ENCODE peak calls at places on chromosome 20, in nine cellular contexts. M, E, Z, L, W, V, T, I and K are unnamed samples.

GRCh38 chr20:17614176-17614811 is 44.4 kb downstream of the DSTN start:
- DNase-seq in E (peak; percentile 29), W (no peak), M (no peak), V (peak; percentile 70), I (no peak), Z (no peak), L (no peak), T (no peak), K (no peak)

GRCh38 chr20:48006036-48006833 is 221.0 kb upstream of the SULF2 start:
- DNase-seq in V (no peak), E (no peak), T (peak; percentile 31), W (no peak), I (no peak), M (no peak), Z (no peak), L (no peak), K (peak; percentile 49)

GRCh38 chr20:14715400-14715799 is 378.0 kb upstream of the FLRT3 start:
- DNase-seq in T (no peak), W (no peak), M (peak; percentile 49), L (no peak), Z (no peak), V (no peak), E (peak; percentile 47), I (no peak), K (no peak)

GRCh38 chr20:47985092-47985850 is 200.0 kb upstream of the SULF2 start:
- DNase-seq in W (no peak), I (no peak), E (peak; percentile 68), T (peak; percentile 77), Z (peak; percentile 32), M (peak; percentile 32), L (peak; percentile 89), V (no peak), K (peak; percentile 73)

GRCh38 chr20:46406986-46407670 is 713 bp upstream of the ELMO2 start:
- DNase-seq in L (no peak), T (peak; percentile 66), E (peak; percentile 28), Z (no peak), I (peak; percentile 19), W (peak; percentile 71), M (peak; percentile 42), V (no peak), K (peak; percentile 16)

GRCh38 chr20:676315-676937 is 824 bp upstream of the SCRT2 start:
- DNase-seq in Z (no peak), T (no peak), M (peak; percentile 50), L (no peak), W (no peak), E (peak; percentile 45), V (no peak), I (no peak), K (no peak)

GRCh38 chr20:25290646-25291431 is 43.0 kb downstream of the PYGB start:
- DNase-seq in L (no peak), T (no peak), I (no peak), E (no peak), Z (no peak), M (no peak), V (no peak), W (no peak), K (no peak)

GRCh38 chr20:37517371-37517748 is 3.7 kb upstream of the NNAT start:
- DNase-seq in E (no peak), I (no peak), Z (no peak), T (no peak), W (no peak), V (no peak), L (no peak), M (no peak), K (no peak)

GRCh38 chr20:650954-651353 is 2.0 kb downstream of the SRXN1 start:
- DNase-seq in Z (no peak), I (no peak), M (no peak), W (no peak), T (no peak), V (no peak), E (peak; percentile 67), L (no peak), K (no peak)

GRCh38 chr20:42155586-42155985 is 537.4 kb upstream of the CHD6 start:
- DNase-seq in Z (no peak), L (no peak), T (no peak), V (no peak), E (no peak), I (no peak), W (no peak), M (no peak), K (no peak)

GRCh38 chr20:33733654-33734576 is 2.1 kb downstream of the ZNF341 start:
- DNase-seq in V (peak; percentile 64), T (peak; percentile 70), E (peak; percentile 49), W (peak; percentile 29), Z (peak; percentile 53), M (no peak), I (no peak), L (peak; percentile 99), K (peak; percentile 41)

DNA sequence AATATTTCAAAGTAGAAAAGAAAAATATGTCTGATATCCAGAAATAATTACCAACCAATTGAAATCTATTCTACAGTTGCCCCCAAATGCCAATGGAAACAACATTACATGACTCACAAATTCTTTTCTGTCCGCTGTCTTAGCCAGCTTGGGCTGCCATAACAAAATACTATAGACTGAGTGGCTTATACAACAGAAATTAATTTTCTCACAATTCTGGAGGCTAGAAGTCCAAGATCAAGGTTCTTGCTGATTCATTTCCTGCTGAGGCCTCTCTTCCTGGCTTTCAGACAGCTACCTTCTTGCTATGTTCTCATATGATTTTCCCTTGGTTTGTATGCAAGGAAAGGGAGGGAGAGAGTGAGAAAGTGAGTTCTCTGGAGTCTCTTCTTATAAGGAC is 698.1 kb downstream of the DHX35 start:
- DNase-seq in V (peak; percentile 1), E (no peak), T (no peak), M (no peak), I (no peak), L (no peak), W (no peak), Z (peak; percentile 92), K (peak; percentile 75)
- H2AFZ ChIP-seq in V (no peak overlapping the region), E (no peak overlapping the region), T (no peak overlapping the region), M (no peak overlapping the region), I (no peak overlapping the region), L (no peak overlapping the region), W (no peak overlapping the region), Z (no peak overlapping the region), K (no peak overlapping the region)

DNA sequence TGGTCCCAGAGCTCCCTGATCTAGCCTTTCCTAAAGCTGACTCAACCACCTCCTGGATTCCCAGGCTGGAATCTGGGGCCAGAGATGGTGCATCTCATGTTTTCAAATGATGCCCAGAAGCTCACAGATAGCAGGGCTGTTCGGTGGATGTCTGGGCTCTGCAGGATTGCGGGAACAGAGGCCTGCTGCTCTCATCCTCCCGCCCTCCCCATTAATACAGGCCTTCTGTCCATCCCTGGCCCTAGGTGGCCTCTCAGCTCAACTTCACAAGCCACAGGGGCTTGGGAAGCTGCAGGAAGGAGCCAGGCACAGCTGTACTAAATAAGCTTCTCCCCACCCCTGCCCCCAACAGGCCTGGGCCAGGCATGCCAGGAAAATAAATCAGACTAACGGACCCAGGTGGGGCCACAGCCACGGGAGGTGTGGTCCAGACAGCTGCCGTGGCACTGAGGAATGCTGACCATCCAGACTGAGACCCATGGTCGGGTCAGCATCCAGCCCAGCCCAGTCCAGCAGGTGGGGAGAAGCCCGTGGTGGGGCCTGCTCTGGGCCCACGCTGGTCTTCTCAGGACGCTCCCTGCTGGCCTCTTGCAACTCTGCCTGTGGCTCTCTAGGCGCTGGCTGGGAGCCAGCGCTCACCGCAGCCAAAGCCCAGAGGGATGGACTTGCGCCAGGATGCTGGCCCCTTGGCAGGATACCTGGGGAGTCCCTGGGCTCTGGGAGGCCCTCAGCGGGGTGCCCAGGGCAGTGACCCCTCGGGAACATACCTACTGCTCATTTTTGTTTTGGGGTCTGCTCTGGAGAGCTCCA is 8.5 kb upstream of the YTHDF1 start:
- DNase-seq in I (no peak), V (peak; percentile 51), W (no peak), Z (no peak), E (no peak), M (peak; percentile 58), L (peak; percentile 77), T (peak; percentile 68), K (peak; percentile 64)
- TF ChIP-seq CTCF in I (peak; percentile 27), V (no peak), W (no peak), Z (no peak), E (no peak), M (no peak), L (peak; percentile 52), T (peak; percentile 53), K (peak; percentile 21)

DNA sequence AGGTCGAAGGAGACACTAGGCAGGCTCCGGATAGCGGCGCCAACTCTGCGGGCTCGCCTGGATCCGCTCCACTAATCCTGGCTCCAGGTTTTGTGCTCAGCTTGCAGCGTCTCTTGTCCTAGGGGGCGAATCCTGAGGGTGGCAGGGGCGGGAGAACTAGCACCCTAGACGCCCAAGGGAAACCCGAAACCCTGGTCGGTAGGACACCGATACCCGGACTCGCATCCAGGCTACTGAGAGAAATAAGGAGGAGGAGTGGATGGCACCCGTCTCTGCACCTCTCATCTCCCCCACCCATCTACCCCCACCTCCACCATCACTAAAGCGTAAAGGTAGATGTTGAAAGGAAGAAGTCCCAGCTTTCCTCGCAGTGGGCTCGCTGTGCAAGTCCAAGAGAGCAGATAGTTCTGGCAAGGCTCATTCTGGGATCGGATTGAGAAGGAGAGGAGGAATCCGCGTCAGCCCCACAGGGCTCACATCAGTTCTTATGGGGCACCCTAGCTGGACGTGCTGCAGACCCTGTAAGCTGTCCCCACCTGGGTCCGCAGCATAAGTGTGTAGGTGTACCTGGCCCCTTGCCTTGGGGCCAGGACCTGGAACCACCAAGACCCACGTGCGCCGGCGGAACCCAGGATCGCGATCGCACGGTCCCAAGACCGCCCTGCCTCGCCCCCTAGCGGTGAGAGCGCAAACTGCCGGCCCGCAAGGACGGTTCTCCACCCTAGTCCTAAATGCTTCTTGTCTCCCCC is 6.9 kb downstream of the SLC32A1 start:
- DNase-seq in L (no peak), I (peak; percentile 73), M (peak; percentile 90), W (peak; percentile 77), Z (peak; percentile 60), V (peak; percentile 50), E (peak; percentile 96), T (peak; percentile 66), K (peak; percentile 11)
- TF ChIP-seq EZH2 in L (no peak), I (no peak), M (peak; percentile 40), W (no peak), Z (no peak), V (peak; percentile 53), E (no peak), T (no peak), K (no peak)

DNA sequence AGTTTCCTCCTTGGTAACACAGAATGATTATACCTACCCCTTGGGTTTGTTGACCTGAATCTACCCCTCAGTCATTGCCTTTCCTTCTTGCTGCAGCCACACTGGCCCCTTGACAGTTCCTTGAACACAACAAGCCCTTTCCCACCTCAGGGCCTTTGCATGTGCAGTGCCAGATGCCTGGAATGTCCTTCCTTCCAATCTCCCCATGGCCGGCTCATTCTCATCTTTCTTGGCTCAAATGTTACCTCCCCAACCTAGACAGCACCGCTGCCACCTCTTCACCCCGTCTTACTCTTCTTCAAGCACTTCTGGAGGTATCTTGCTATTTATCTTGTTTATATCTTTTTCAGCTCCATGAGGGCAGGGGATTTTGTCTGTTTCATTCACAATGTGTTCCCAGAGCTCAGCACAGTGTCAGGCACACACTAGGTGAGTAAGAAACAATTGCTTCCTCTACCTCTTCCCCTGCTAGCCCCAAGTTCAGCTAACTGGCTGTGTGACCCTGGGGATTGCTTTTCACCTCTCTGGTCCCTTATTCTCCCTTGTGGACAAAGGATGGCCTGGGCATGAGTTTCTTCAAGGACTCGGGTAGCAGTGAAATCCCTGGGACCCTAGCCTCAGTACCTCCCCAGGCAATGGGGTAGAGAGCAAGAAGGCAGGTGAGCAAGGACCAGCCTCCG is 121.5 kb downstream of the CEBPB start:
- DNase-seq in Z (no peak), L (no peak), E (no peak), T (no peak), M (no peak), I (no peak), V (no peak), W (no peak), K (no peak)
- H2AFZ ChIP-seq in Z (no peak overlapping the region), L (peak overlapping the region; percentile 28), E (no peak overlapping the region), T (peak overlapping the region; percentile 53), M (no peak overlapping the region), I (no peak overlapping the region), V (no peak overlapping the region), W (no peak overlapping the region), K (no peak overlapping the region)

GRCh38 chr20:3696200-3696599 is 14.4 kb upstream of the ADAM33 start:
- DNase-seq in W (peak; percentile 32), Z (no peak), L (no peak), E (peak; percentile 62), M (no peak), T (peak; percentile 57), I (no peak), V (peak; percentile 25), K (no peak)
- TF ChIP-seq CTCF in W (peak; percentile 53), Z (peak; percentile 34), L (peak; percentile 62), E (peak; percentile 74), M (peak; percentile 47), T (peak; percentile 68), I (no peak), V (peak; percentile 53), K (peak; percentile 30)